ENCODE peak calls at places on chromosome 22, in four cellular contexts. H, J, L and S are unnamed samples.

GRCh38 chr22:25413620-25414019 is 150.9 kb upstream of the GRK3 start:
- DNase-seq in H (no peak), J (no peak), L (no peak), S (no peak)

GRCh38 chr22:19260194-19260593 is 31.3 kb downstream of the CLTCL1 start:
- DNase-seq in H (no peak), J (no peak), L (no peak), S (no peak)

GRCh38 chr22:39808087-39808486 is 85.5 kb downstream of the ENTHD1 start:
- DNase-seq in H (peak), J (no peak), L (no peak), S (no peak)

GRCh38 chr22:30649430-30650007 is 13.9 kb downstream of the SLC35E4 start:
- DNase-seq in H (peak), J (no peak), L (no peak), S (no peak)

GRCh38 chr22:49825944-49826602 is 1.6 kb downstream of the BRD1 start:
- DNase-seq in H (peak), J (peak), L (no peak), S (no peak)

GRCh38 chr22:31604746-31605705 is 57.0 kb downstream of the PISD start:
- DNase-seq in H (no peak), J (no peak), L (no peak), S (no peak)

GRCh38 chr22:37669586-37669985 is 5.8 kb upstream of the LGALS1 start:
- DNase-seq in H (no peak), J (no peak), L (no peak), S (no peak)

GRCh38 chr22:17633217-17633997 is 4.9 kb upstream of the ATP6V1E1 start:
- DNase-seq in H (no peak), J (no peak), L (no peak), S (no peak)

GRCh38 chr22:21960200-21961126 is 7.8 kb upstream of the PPM1F start:
- DNase-seq in H (no peak), J (no peak), L (no peak), S (no peak)

GRCh38 chr22:36201630-36202312 is at the start of gene APOL4:
- DNase-seq in H (no peak), J (no peak), L (peak), S (peak)

GRCh38 chr22:20174785-20175596 is 24.1 kb upstream of the CCDC188 start:
- DNase-seq in H (no peak), J (no peak), L (no peak), S (no peak)

GRCh38 chr22:30422481-30423295 is 2.9 kb upstream of the MTFP1 start:
- DNase-seq in H (no peak), J (no peak), L (peak), S (peak)

GRCh38 chr22:37979782-37980181 is 4.6 kb downstream of the SOX10 start:
- DNase-seq in H (no peak), J (no peak), L (peak), S (no peak)